ENCODE peak calls at places on chromosomes 12 and 14, in six cellular contexts. V, A, C, Q, U and S are unnamed samples.

GRCh38 chr14:32697704-32698103 is 241.0 kb upstream of the NPAS3 start:
- DNase-seq in V (peak), A (peak), C (no peak), Q (no peak), U (no peak), S (no peak)

GRCh38 chr14:76763362-76764041 is 2.2 kb downstream of the VASH1 start:
- DNase-seq in V (peak), A (peak), C (no peak), Q (no peak), U (no peak), S (no peak)

GRCh38 chr14:64704743-64705405 is 650 bp downstream of the PLEKHG3 start:
- DNase-seq in V (peak), A (peak), C (no peak), Q (no peak), U (no peak), S (no peak)

GRCh38 chr12:51839310-51839943 is 9.1 kb downstream of the FIGNL2 start:
- DNase-seq in V (no peak), A (no peak), C (no peak), Q (no peak), U (no peak), S (no peak)

GRCh38 chr12:80763874-80764273 is 47.2 kb downstream of the MYF5 start:
- DNase-seq in V (peak), A (peak), C (no peak), Q (no peak), U (peak), S (peak)

GRCh38 chr12:27285395-27285794 is 41.3 kb downstream of the STK38L start:
- DNase-seq in V (peak), A (peak), C (no peak), Q (no peak), U (no peak), S (no peak)

GRCh38 chr12:110744176-110744575 is 1.5 kb upstream of the PPP1CC start:
- DNase-seq in V (peak), A (no peak), C (no peak), Q (no peak), U (no peak), S (no peak)

GRCh38 chr12:8127138-8127537 is 3.7 kb downstream of the CLEC4A start:
- DNase-seq in V (no peak), A (no peak), C (no peak), Q (no peak), U (no peak), S (no peak)

GRCh38 chr12:45540661-45541341 is 188.7 kb upstream of the ARID2 start:
- DNase-seq in V (no peak), A (no peak), C (no peak), Q (no peak), U (no peak), S (no peak)

GRCh38 chr12:104340177-104340576 is 36.6 kb downstream of the EID3 start:
- DNase-seq in V (peak), A (no peak), C (no peak), Q (no peak), U (no peak), S (no peak)

GRCh38 chr14:23147676-23148075 is 28.6 kb upstream of the CEBPE start:
- DNase-seq in V (peak), A (peak), C (no peak), Q (no peak), U (no peak), S (no peak)

GRCh38 chr12:48681416-48681737 is 661 bp downstream of the KANSL2 start:
- DNase-seq in V (peak), A (no peak), C (no peak), Q (no peak), U (no peak), S (no peak)

GRCh38 chr14:63203618-63204406 is 431 bp upstream of the RHOJ start:
- DNase-seq in V (peak), A (peak), C (peak), Q (peak), U (no peak), S (peak)

GRCh38 chr12:56590237-56590830 is 39.8 kb downstream of the BAZ2A start:
- DNase-seq in V (peak), A (peak), C (peak), Q (no peak), U (no peak), S (no peak)

GRCh38 chr12:95553202-95553943 is 2.1 kb upstream of the USP44 start:
- DNase-seq in V (no peak), A (no peak), C (no peak), Q (no peak), U (no peak), S (no peak)

GRCh38 chr12:126588586-126589249 is 1523.5 kb downstream of the AACS start:
- DNase-seq in V (no peak), A (no peak), C (no peak), Q (no peak), U (no peak), S (no peak)

GRCh38 chr12:69540606-69541386 is 44.5 kb upstream of the CCT2 start:
- DNase-seq in V (peak), A (peak), C (no peak), Q (no peak), U (no peak), S (no peak)

GRCh38 chr12:121423682-121424631 is 24.0 kb downstream of the RNF34 start:
- DNase-seq in V (peak), A (peak), C (no peak), Q (no peak), U (no peak), S (no peak)

GRCh38 chr14:68088463-68088862 is 268.9 kb downstream of the RAD51B start:
- DNase-seq in V (peak), A (no peak), C (no peak), Q (no peak), U (no peak), S (no peak)

GRCh38 chr12:104763163-104763805 is 194.8 kb downstream of the SLC41A2 start:
- DNase-seq in V (peak), A (peak), C (no peak), Q (no peak), U (no peak), S (no peak)

GRCh38 chr12:63045020-63045860 is 105.8 kb downstream of the AVPR1A start:
- DNase-seq in V (peak), A (peak), C (no peak), Q (no peak), U (peak), S (no peak)

GRCh38 chr12:123076604-123077297 is 74.1 kb downstream of the PITPNM2 start:
- DNase-seq in V (no peak), A (no peak), C (no peak), Q (no peak), U (no peak), S (no peak)

GRCh38 chr12:180445-180844 is 33.5 kb downstream of the SLC6A12 start:
- DNase-seq in V (peak), A (peak), C (no peak), Q (no peak), U (no peak), S (no peak)

GRCh38 chr14:104146651-104147345 is 8.4 kb downstream of the KIF26A start:
- DNase-seq in V (no peak), A (no peak), C (peak), Q (no peak), U (no peak), S (no peak)

GRCh38 chr12:10175849-10176641 is 2.8 kb upstream of the TMEM52B start:
- DNase-seq in V (no peak), A (no peak), C (no peak), Q (no peak), U (peak), S (no peak)

GRCh38 chr14:95046711-95047681 is 110.3 kb downstream of the DICER1 start:
- DNase-seq in V (peak), A (peak), C (peak), Q (no peak), U (no peak), S (no peak)

GRCh38 chr12:120903382-120903817 is 758 bp downstream of the SPPL3 start:
- DNase-seq in V (peak), A (peak), C (peak), Q (no peak), U (no peak), S (peak)

GRCh38 chr14:53646925-53647324 is 309.7 kb downstream of the BMP4 start:
- DNase-seq in V (no peak), A (no peak), C (no peak), Q (no peak), U (no peak), S (peak)

GRCh38 chr14:63652406-63652805 is 10.7 kb upstream of the WDR89 start:
- DNase-seq in V (no peak), A (no peak), C (no peak), Q (no peak), U (no peak), S (no peak)

GRCh38 chr12:32482226-32482625 is 82.9 kb downstream of the FGD4 start:
- DNase-seq in V (no peak), A (no peak), C (no peak), Q (no peak), U (no peak), S (no peak)

GRCh38 chr12:13075114-13075471 is 28.4 kb downstream of the GSG1 start:
- DNase-seq in V (peak), A (no peak), C (no peak), Q (no peak), U (peak), S (no peak)

GRCh38 chr12:98343002-98343567 is 172.3 kb upstream of the TMPO start:
- DNase-seq in V (no peak), A (no peak), C (no peak), Q (no peak), U (no peak), S (no peak)

GRCh38 chr14:72565200-72565599 is 328.7 kb downstream of the DPF3 start:
- DNase-seq in V (no peak), A (no peak), C (no peak), Q (no peak), U (no peak), S (no peak)

GRCh38 chr12:104709692-104710435 is 248.2 kb downstream of the SLC41A2 start:
- DNase-seq in V (no peak), A (peak), C (no peak), Q (no peak), U (no peak), S (no peak)

GRCh38 chr14:61288228-61288627 is 7.1 kb upstream of the TMEM30B start:
- DNase-seq in V (no peak), A (no peak), C (no peak), Q (no peak), U (no peak), S (no peak)

GRCh38 chr14:59483360-59483759 is 848 bp downstream of the L3HYPDH start:
- DNase-seq in V (peak), A (peak), C (no peak), Q (no peak), U (no peak), S (no peak)

GRCh38 chr14:59483819-59484610 is at the start of the genes JKAMP and L3HYPDH:
- DNase-seq in V (peak), A (peak), C (peak), Q (peak), U (peak), S (peak)

GRCh38 chr14:59482120-59482434 is 2.1 kb downstream of the L3HYPDH start:
- DNase-seq in V (no peak), A (no peak), C (no peak), Q (no peak), U (no peak), S (no peak)

GRCh38 chr14:59481407-59482119 is 2.6 kb downstream of the L3HYPDH start:
- DNase-seq in V (peak), A (peak), C (no peak), Q (no peak), U (no peak), S (no peak)

GRCh38 chr14:59482471-59483331 is 1.5 kb downstream of the L3HYPDH start:
- DNase-seq in V (peak), A (peak), C (no peak), Q (no peak), U (peak), S (no peak)
- H4K91ac ChIP-seq in V (peak), A (no peak), C (no peak), Q (no peak), U (no peak), S (no peak)

GRCh38 chr12:53502983-53503728 is 2.1 kb downstream of the TARBP2 start:
- DNase-seq in V (no peak), A (no peak), C (no peak), Q (no peak), U (no peak), S (no peak)
- H3K9ac ChIP-seq in V (no peak), A (peak), C (no peak), Q (no peak), U (no peak), S (no peak)

DNA sequence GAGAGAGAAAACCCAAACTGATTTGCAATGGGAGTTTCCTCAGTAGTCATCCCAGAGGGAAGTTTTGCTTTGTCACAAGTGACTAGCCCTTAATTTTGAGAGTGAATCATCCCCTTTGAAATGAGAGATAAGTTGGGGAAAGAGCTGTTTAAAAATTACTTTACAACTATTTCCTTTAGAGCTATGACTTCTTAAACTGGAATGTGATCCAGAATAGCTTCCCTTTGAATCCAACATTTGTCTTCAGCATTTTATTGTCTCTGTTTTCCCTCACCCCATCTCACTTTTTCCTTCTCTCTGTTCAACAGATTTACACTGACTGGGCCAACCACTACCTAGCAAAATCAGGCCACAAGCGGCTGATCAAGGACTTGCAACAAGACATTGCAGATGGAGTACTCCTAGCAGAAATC is 109.3 kb downstream of the NAV3 start:
- DNase-seq in V (peak), A (peak), C (peak), Q (peak), U (no peak), S (no peak)
- H3K27ac ChIP-seq in V (peak), A (peak), C (no peak), Q (no peak), U (no peak), S (no peak)

GRCh38 chr14:40365305-40365704 is 933.1 kb upstream of the FBXO33 start:
- DNase-seq in V (no peak), A (no peak), C (no peak), Q (no peak), U (no peak), S (no peak)

GRCh38 chr14:40362856-40363255 is 930.6 kb upstream of the FBXO33 start:
- DNase-seq in V (no peak), A (no peak), C (peak), Q (no peak), U (no peak), S (peak)

GRCh38 chr14:40368314-40368713 is 936.1 kb upstream of the FBXO33 start:
- DNase-seq in V (no peak), A (no peak), C (no peak), Q (no peak), U (no peak), S (no peak)

GRCh38 chr14:40371011-40371410 is 938.8 kb upstream of the FBXO33 start:
- DNase-seq in V (no peak), A (no peak), C (no peak), Q (no peak), U (no peak), S (no peak)

DNA sequence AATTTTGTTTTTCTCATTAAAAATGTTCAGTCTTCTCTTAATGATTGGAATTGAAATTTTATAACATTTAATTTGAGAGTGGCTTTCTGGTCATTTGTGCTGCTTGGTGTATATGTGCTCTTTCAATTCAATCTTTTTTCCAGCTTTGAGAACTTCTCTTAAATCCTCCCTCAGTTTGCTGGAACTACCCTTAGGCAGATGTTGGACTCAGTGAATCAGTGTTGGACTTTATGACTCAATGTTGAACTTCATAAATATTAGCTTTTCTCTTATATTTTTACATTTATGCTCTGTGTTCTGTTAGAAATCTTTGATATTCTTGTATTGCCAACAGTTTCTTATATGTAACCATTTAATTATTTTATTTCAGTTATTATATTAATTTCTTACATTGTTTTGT is 935.5 kb upstream of the FBXO33 start:
- DNase-seq in V (no peak), A (no peak), C (no peak), Q (no peak), U (no peak), S (no peak)
- H4K91ac ChIP-seq in V (no peak), A (no peak), C (no peak), Q (no peak), U (no peak), S (no peak)